ENCODE peak calls at places on chromosome 19, in nine cellular contexts. D is sigmoid colon; G is T-helper 17 cell; S is retina; Z is CD8-positive, alpha-beta memory T cell; A is mucosa of gallbladder; E is psoas muscle; X is AG10803; P is AG09309. I is an unnamed sample.

GRCh38 chr19:5539431-5539833 is 28.3 kb downstream of the TINCR start:
- DNase-seq in D (no peak), G (no peak), S (peak; percentile 81), Z (no peak), A (no peak), E (no peak), X (no peak), P (no peak), I (no peak)

GRCh38 chr19:22326219-22326618 is 40.0 kb downstream of the ZNF729 start:
- DNase-seq in D (no peak), G (no peak), S (no peak), Z (no peak), A (no peak), E (no peak), X (no peak), P (no peak), I (no peak)

GRCh38 chr19:17076539-17076919 is 952 bp downstream of the MYO9B start:
- DNase-seq in D (no peak), G (no peak), S (peak; percentile 42), Z (no peak), A (no peak), E (no peak), X (peak; percentile 22), P (no peak), I (no peak)

GRCh38 chr19:38670921-38671398 is 23.5 kb downstream of the ACTN4 start:
- DNase-seq in D (no peak), G (no peak), S (no peak), Z (no peak), A (no peak), E (no peak), X (peak; percentile 64), P (no peak), I (peak; percentile 66)

GRCh38 chr19:38661166-38661565 is 13.7 kb downstream of the ACTN4 start:
- DNase-seq in D (no peak), G (no peak), S (no peak), Z (no peak), A (no peak), E (no peak), X (peak; percentile 54), P (no peak), I (no peak)

GRCh38 chr19:43784981-43785808 is 4.4 kb upstream of the KCNN4 start:
- DNase-seq in D (no peak), G (peak; percentile 34), S (peak; percentile 76), Z (peak; percentile 55), A (peak; percentile 58), E (peak; percentile 46), X (peak; percentile 67), P (no peak), I (no peak)

GRCh38 chr19:47842941-47843340 is 16.1 kb upstream of the TPRX2 start:
- DNase-seq in D (no peak), G (no peak), S (no peak), Z (no peak), A (no peak), E (no peak), X (no peak), P (no peak), I (no peak)

GRCh38 chr19:4357095-4357797 is 13.9 kb downstream of the MPND start:
- DNase-seq in D (peak; percentile 65), G (no peak), S (no peak), Z (no peak), A (no peak), E (no peak), X (no peak), P (no peak), I (no peak)

GRCh38 chr19:55345818-55346724 is 6.4 kb downstream of the KMT5C start:
- DNase-seq in D (no peak), G (no peak), S (no peak), Z (no peak), A (no peak), E (peak; percentile 65), X (no peak), P (no peak), I (no peak)

GRCh38 chr19:49925486-49925885 is 3.5 kb upstream of the ATF5 start:
- DNase-seq in D (no peak), G (no peak), S (no peak), Z (no peak), A (no peak), E (no peak), X (no peak), P (no peak), I (no peak)